ENCODE peak calls at places on chromosomes 11 and 22, in ten cellular contexts. R is Kasumi-1; M is glutamatergic neuron; Q is natural killer cell; H is RWPE1; N is brain microvascular endothelial cell; L is bronchial epithelial cell; F is brain pericyte; A is dorsolateral prefrontal cortex; X is activated CD4-positive, alpha-beta T cell treated with anti-CD3 and anti-CD28 coated beads for 48 hours. G is an unnamed sample.

GRCh38 chr22:29369460-29369859 is 18.9 kb downstream of the AP1B1 start:
- DNase-seq in R (peak), M (no peak), Q (no peak), H (no peak), N (peak), L (peak), F (peak), A (peak), X (no peak), G (peak)

GRCh38 chr22:40721266-40721665 is 42.0 kb downstream of the MCHR1 start:
- DNase-seq in R (no peak), M (peak), Q (no peak), H (no peak), N (no peak), L (peak), F (no peak), A (no peak), X (no peak), G (no peak)

GRCh38 chr11:118531597-118532084 is 649 bp downstream of the TMEM25 start:
- DNase-seq in R (no peak), M (no peak), Q (no peak), H (peak), N (no peak), L (peak), F (no peak), A (no peak), X (no peak), G (no peak)

GRCh38 chr22:28411125-28411524 is 268.5 kb downstream of the TTC28 start:
- DNase-seq in R (no peak), M (no peak), Q (no peak), H (no peak), N (no peak), L (no peak), F (no peak), A (no peak), X (no peak), G (no peak)

GRCh38 chr11:127338380-127339259 is 338.1 kb upstream of the KIRREL3 start:
- DNase-seq in R (no peak), M (no peak), Q (no peak), H (no peak), N (no peak), L (no peak), F (no peak), A (no peak), X (no peak), G (peak)

GRCh38 chr22:27534720-27535125 is 266.8 kb downstream of the MN1 start:
- DNase-seq in R (no peak), M (no peak), Q (no peak), H (no peak), N (peak), L (peak), F (no peak), A (no peak), X (no peak), G (no peak)

GRCh38 chr22:23681026-23681809 is 9.6 kb upstream of the RGL4 start:
- DNase-seq in R (no peak), M (no peak), Q (no peak), H (no peak), N (no peak), L (no peak), F (no peak), A (no peak), X (no peak), G (no peak)

GRCh38 chr11:100353083-100353482 is 334.0 kb upstream of the ARHGAP42 start:
- DNase-seq in R (no peak), M (no peak), Q (no peak), H (no peak), N (no peak), L (peak), F (no peak), A (no peak), X (no peak), G (no peak)

GRCh38 chr11:76935030-76935429 is 74.3 kb downstream of the ACER3 start:
- DNase-seq in R (no peak), M (no peak), Q (no peak), H (no peak), N (no peak), L (no peak), F (no peak), A (no peak), X (no peak), G (no peak)

GRCh38 chr11:46235777-46236688 is 41.4 kb upstream of the CREB3L1 start:
- DNase-seq in R (peak), M (no peak), Q (no peak), H (no peak), N (no peak), L (peak), F (no peak), A (no peak), X (no peak), G (peak)

GRCh38 chr11:28834877-28835276 is 726.7 kb downstream of the METTL15 start:
- DNase-seq in R (no peak), M (no peak), Q (no peak), H (peak), N (peak), L (peak), F (no peak), A (no peak), X (no peak), G (no peak)

GRCh38 chr22:41048791-41049717 is 43.3 kb upstream of the EP300 start:
- DNase-seq in R (no peak), M (peak), Q (no peak), H (no peak), N (peak), L (no peak), F (no peak), A (peak), X (no peak), G (no peak)

GRCh38 chr22:24437820-24438328 is 10.5 kb downstream of the ADORA2A start:
- DNase-seq in R (peak), M (no peak), Q (no peak), H (no peak), N (no peak), L (peak), F (no peak), A (no peak), X (no peak), G (no peak)

GRCh38 chr11:95487938-95488337 is 256.9 kb upstream of the SESN3 start:
- DNase-seq in R (no peak), M (no peak), Q (no peak), H (no peak), N (no peak), L (no peak), F (no peak), A (no peak), X (no peak), G (no peak)

GRCh38 chr11:131064373-131064991 is 148.2 kb upstream of the SNX19 start:
- DNase-seq in R (peak), M (peak), Q (no peak), H (peak), N (peak), L (peak), F (peak), A (peak), X (peak), G (peak)

GRCh38 chr22:38873469-38874411 is 1.7 kb upstream of the CBX6 start:
- DNase-seq in R (no peak), M (no peak), Q (no peak), H (no peak), N (no peak), L (peak), F (no peak), A (no peak), X (peak), G (peak)

GRCh38 chr11:10351768-10352641 is 47.1 kb downstream of the ADM start:
- DNase-seq in R (no peak), M (peak), Q (no peak), H (no peak), N (peak), L (peak), F (no peak), A (no peak), X (no peak), G (peak)

GRCh38 chr11:72541224-72541974 is 107.1 kb upstream of the CLPB start:
- DNase-seq in R (no peak), M (no peak), Q (no peak), H (no peak), N (no peak), L (no peak), F (no peak), A (no peak), X (no peak), G (no peak)

GRCh38 chr11:72228844-72229231 is 4.3 kb downstream of the INPPL1 start:
- DNase-seq in R (no peak), M (no peak), Q (no peak), H (no peak), N (no peak), L (no peak), F (no peak), A (no peak), X (no peak), G (no peak)